ENCODE peak calls at places on chromosome 20, in seven cellular contexts. K, C, N, I, U, B and J are unnamed samples.

GRCh38 chr20:62837091-62837490 is 20.2 kb downstream of the COL9A3 start:
- DNase-seq in K (no peak), C (no peak), N (no peak), I (no peak), U (no peak), B (no peak), J (no peak)

GRCh38 chr20:25402583-25402982 is 4.9 kb upstream of the GINS1 start:
- DNase-seq in K (no peak), C (no peak), N (no peak), I (no peak), U (no peak), B (no peak), J (no peak)

GRCh38 chr20:46998497-46999190 is 104.0 kb downstream of the EYA2 start:
- DNase-seq in K (peak; percentile 61), C (no peak), N (no peak), I (no peak), U (no peak), B (no peak), J (no peak)

GRCh38 chr20:36402708-36403107 is 96.6 kb downstream of the DLGAP4 start:
- DNase-seq in K (no peak), C (no peak), N (no peak), I (no peak), U (no peak), B (no peak), J (no peak)

GRCh38 chr20:63735859-63736718 is at the start of gene LIME1:
- DNase-seq in K (no peak), C (no peak), N (no peak), I (no peak), U (no peak), B (peak; percentile 11), J (peak; percentile 63)

GRCh38 chr20:8997720-8998119 is 71.2 kb upstream of the PLCB4 start:
- DNase-seq in K (no peak), C (no peak), N (no peak), I (no peak), U (no peak), B (no peak), J (no peak)

GRCh38 chr20:14384820-14385740 is 47.7 kb upstream of the FLRT3 start:
- DNase-seq in K (no peak), C (no peak), N (no peak), I (no peak), U (no peak), B (no peak), J (no peak)

GRCh38 chr20:4569092-4569491 is 152.6 kb upstream of the PRND start:
- DNase-seq in K (no peak), C (no peak), N (no peak), I (no peak), U (no peak), B (no peak), J (no peak)

GRCh38 chr20:4985658-4986057 is 15.7 kb downstream of the SLC23A2 start:
- DNase-seq in K (no peak), C (peak; percentile 25), N (no peak), I (peak; percentile 58), U (no peak), B (peak; percentile 0), J (no peak)

GRCh38 chr20:25270829-25271251 is 23.0 kb downstream of the PYGB start:
- DNase-seq in K (no peak), C (peak; percentile 29), N (no peak), I (no peak), U (peak; percentile 24), B (no peak), J (peak; percentile 2)

GRCh38 chr20:59455392-59456341 is 148.7 kb upstream of the PHACTR3 start:
- DNase-seq in K (peak; percentile 34), C (no peak), N (no peak), I (peak; percentile 4), U (no peak), B (peak; percentile 70), J (no peak)

GRCh38 chr20:24699321-24700165 is 230.1 kb downstream of the SYNDIG1 start:
- DNase-seq in K (no peak), C (no peak), N (peak; percentile 50), I (no peak), U (no peak), B (no peak), J (no peak)

GRCh38 chr20:1646975-1647431 is 10.6 kb downstream of the SIRPG start:
- DNase-seq in K (no peak), C (no peak), N (peak; percentile 26), I (no peak), U (no peak), B (no peak), J (no peak)

GRCh38 chr20:17608701-17609497 is 39.0 kb downstream of the DSTN start:
- DNase-seq in K (no peak), C (no peak), N (no peak), I (no peak), U (no peak), B (no peak), J (no peak)

GRCh38 chr20:48781634-48782033 is 46.2 kb downstream of the PREX1 start:
- DNase-seq in K (no peak), C (no peak), N (no peak), I (no peak), U (no peak), B (no peak), J (no peak)

GRCh38 chr20:40669692-40670091 is 19.3 kb downstream of the MAFB start:
- DNase-seq in K (no peak), C (no peak), N (no peak), I (no peak), U (no peak), B (no peak), J (no peak)

GRCh38 chr20:40670251-40670650 is 18.8 kb downstream of the MAFB start:
- DNase-seq in K (no peak), C (no peak), N (no peak), I (no peak), U (no peak), B (no peak), J (no peak)

GRCh38 chr20:40666336-40666735 is 22.7 kb downstream of the MAFB start:
- DNase-seq in K (no peak), C (no peak), N (no peak), I (no peak), U (no peak), B (no peak), J (no peak)

GRCh38 chr20:40667503-40667902 is 21.5 kb downstream of the MAFB start:
- DNase-seq in K (no peak), C (no peak), N (no peak), I (no peak), U (no peak), B (no peak), J (no peak)

DNA sequence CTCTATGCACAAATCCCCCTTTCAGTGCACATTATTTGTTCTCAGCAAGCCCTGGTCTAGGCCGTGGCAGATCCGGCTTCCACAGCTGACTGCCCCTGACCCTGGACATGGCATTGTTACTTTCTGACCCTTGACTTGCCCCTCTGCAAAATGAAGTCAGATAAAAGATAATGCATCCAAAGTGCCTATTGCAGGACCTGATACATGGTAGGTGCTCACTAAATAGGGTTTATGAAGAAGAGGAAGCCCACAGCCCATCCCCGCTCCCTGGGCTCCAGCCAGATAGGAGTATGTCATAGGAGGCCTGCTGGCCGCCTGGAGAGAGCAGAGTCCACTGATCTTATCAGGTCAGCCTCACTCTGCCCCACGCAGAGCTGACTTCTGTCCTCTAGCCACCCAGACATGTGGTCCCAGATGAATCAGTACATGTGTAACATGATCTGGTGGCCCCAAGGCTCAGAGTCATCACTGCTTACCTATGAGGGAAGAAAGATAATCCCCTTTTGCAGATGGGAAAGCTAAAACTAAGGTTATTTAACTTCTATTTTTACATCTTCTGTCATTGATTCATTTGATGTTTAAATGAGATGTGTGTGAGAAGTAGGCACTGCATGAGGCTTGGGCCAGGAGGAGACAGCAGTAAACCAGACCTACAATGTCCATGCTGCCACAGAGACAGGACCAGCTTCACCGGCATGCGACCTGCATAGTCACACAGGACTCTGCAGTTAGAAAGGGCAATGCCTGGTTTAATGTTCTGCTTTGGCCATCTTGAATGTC is 20.4 kb downstream of the MAFB start:
- DNase-seq in K (peak; percentile 40), C (no peak), N (no peak), I (no peak), U (no peak), B (no peak), J (no peak)
- TF ChIP-seq CTCF in K (no peak), C (no peak), N (no peak), I (no peak), U (no peak), B (no peak), J (no peak)

GRCh38 chr20:433300-433975 is 25.3 kb downstream of the RBCK1 start:
- DNase-seq in K (no peak), C (no peak), N (no peak), I (peak; percentile 31), U (no peak), B (peak; percentile 28), J (peak; percentile 38)

GRCh38 chr20:430091-430999 is 22.2 kb downstream of the RBCK1 start:
- DNase-seq in K (no peak), C (no peak), N (no peak), I (no peak), U (no peak), B (peak; percentile 49), J (no peak)

GRCh38 chr20:432208-432607 is 24.1 kb downstream of the RBCK1 start:
- DNase-seq in K (no peak), C (no peak), N (no peak), I (no peak), U (no peak), B (no peak), J (no peak)

GRCh38 chr20:432677-433299 is 24.7 kb downstream of the RBCK1 start:
- DNase-seq in K (no peak), C (no peak), N (no peak), I (no peak), U (no peak), B (no peak), J (no peak)

GRCh38 chr20:431012-431904 is 23.2 kb downstream of the RBCK1 start:
- DNase-seq in K (peak; percentile 66), C (peak; percentile 84), N (no peak), I (peak; percentile 64), U (no peak), B (peak; percentile 81), J (no peak)
- TF ChIP-seq CTCF in K (peak; percentile 50), C (peak; percentile 95), N (peak; percentile 78), I (peak; percentile 48), U (peak; percentile 21), B (peak; percentile 74), J (no peak)

GRCh38 chr20:44450279-44450937 is 25.3 kb upstream of the TTPAL start:
- DNase-seq in K (no peak), C (no peak), N (no peak), I (no peak), U (no peak), B (no peak), J (no peak)

GRCh38 chr20:44449864-44450263 is 25.8 kb upstream of the TTPAL start:
- DNase-seq in K (no peak), C (no peak), N (no peak), I (no peak), U (no peak), B (no peak), J (no peak)

GRCh38 chr20:44450938-44451450 is 24.7 kb upstream of the TTPAL start:
- DNase-seq in K (no peak), C (no peak), N (no peak), I (no peak), U (no peak), B (no peak), J (no peak)

GRCh38 chr20:44447827-44448419 is 27.8 kb upstream of the TTPAL start:
- DNase-seq in K (no peak), C (no peak), N (no peak), I (no peak), U (no peak), B (no peak), J (no peak)

GRCh38 chr20:44448753-44449546 is 26.7 kb upstream of the TTPAL start:
- DNase-seq in K (peak; percentile 34), C (no peak), N (no peak), I (peak; percentile 34), U (no peak), B (peak; percentile 21), J (no peak)
- TF ChIP-seq CTCF in K (peak; percentile 43), C (no peak), N (no peak), I (peak; percentile 46), U (no peak), B (peak; percentile 15), J (no peak)

GRCh38 chr20:58173930-58174707 is 54.3 kb downstream of the ANKRD60 start:
- DNase-seq in K (no peak), C (no peak), N (no peak), I (peak; percentile 11), U (no peak), B (no peak), J (no peak)
- TF ChIP-seq CTCF in K (no peak), C (no peak), N (no peak), I (no peak), U (no peak), B (no peak), J (no peak)